ENCODE peak calls at places on chromosome 14, in four cellular contexts. R, S, L and Y are unnamed samples.

GRCh38 chr14:50039734-50040400 is 76.5 kb downstream of the VCPKMT start:
- DNase-seq in R (no peak), S (no peak), L (no peak), Y (peak)

GRCh38 chr14:52313903-52314481 is at the start of gene PTGER2:
- DNase-seq in R (no peak), S (peak), L (peak), Y (peak)

GRCh38 chr14:90045608-90046007 is 16.2 kb upstream of the KCNK13 start:
- DNase-seq in R (no peak), S (no peak), L (no peak), Y (peak)

GRCh38 chr14:65866422-65866821 is 453.9 kb downstream of the FUT8 start:
- DNase-seq in R (no peak), S (no peak), L (no peak), Y (no peak)

GRCh38 chr14:36585100-36585499 is 2.7 kb upstream of the NKX2-8 start:
- DNase-seq in R (no peak), S (no peak), L (no peak), Y (no peak)

GRCh38 chr14:72606879-72607278 is 287.0 kb downstream of the DPF3 start:
- DNase-seq in R (no peak), S (no peak), L (no peak), Y (no peak)

GRCh38 chr14:91366749-91367148 is 50.9 kb downstream of the CCDC88C start:
- DNase-seq in R (no peak), S (no peak), L (no peak), Y (no peak)

GRCh38 chr14:59395672-59396071 is 69.5 kb downstream of the GPR135 start:
- DNase-seq in R (peak), S (no peak), L (no peak), Y (no peak)

GRCh38 chr14:55926007-55926406 is 192.2 kb upstream of the PELI2 start:
- DNase-seq in R (no peak), S (no peak), L (no peak), Y (no peak)

GRCh38 chr14:64337901-64338615 is 43.9 kb upstream of the ESR2 start:
- DNase-seq in R (peak), S (peak), L (peak), Y (peak)

GRCh38 chr14:80278293-80279037 is 67.2 kb upstream of the DIO2 start:
- DNase-seq in R (no peak), S (no peak), L (peak), Y (no peak)

GRCh38 chr14:102089621-102090343 is 2.9 kb upstream of the HSP90AA1 start:
- DNase-seq in R (no peak), S (no peak), L (no peak), Y (no peak)

GRCh38 chr14:98170580-98170979 is 1101.4 kb downstream of the BCL11B start:
- DNase-seq in R (no peak), S (no peak), L (no peak), Y (no peak)

GRCh38 chr14:88146881-88147649 is 142.1 kb downstream of the GPR65 start:
- DNase-seq in R (no peak), S (no peak), L (no peak), Y (no peak)

DNA sequence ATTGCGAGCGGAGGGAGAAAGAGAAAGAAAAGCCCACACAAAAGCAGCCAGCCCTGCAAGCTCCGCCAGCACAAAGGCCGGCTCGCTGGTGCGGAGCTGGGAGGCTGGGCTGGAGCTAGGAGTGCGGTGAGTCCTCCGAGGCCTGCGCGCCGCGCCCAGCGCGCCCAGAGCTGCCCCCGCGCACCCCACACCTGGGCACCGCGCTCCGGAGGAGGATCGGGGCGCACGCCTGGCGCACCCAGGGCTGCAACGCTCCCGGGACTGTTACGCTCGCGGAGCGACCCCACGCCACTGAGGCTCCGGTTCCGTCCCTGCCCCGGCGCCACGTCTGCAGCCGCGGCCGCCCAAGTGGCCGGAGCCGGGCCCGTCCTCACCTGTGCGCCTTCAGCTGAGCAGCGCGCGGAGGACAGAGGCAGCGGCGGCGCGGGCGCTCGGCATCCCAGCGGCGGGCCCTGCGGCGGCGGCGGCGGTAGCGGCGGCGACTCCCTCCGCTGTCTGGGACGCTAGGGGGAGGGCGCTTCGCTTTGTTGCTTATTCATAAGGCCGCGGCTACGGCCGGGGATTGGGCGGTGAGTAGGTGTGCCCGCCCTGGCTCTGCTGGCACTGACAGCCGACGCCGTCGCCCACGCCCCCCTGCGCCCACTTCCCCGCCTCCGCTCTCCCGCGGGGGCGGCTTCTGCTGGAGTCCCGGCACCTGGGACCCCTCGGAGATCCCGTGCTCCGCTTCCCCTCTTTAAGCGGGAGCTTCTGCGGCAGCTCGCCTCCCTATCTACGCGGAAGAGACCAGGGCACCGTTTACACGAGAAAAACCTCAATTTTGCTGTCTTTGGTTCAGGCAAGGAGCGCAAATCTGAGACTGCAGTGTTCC is at the start of gene ARMH4:
- DNase-seq in R (peak), S (peak), L (peak), Y (peak)
- H4K8ac ChIP-seq in R (peak), S (no peak), L (no peak), Y (peak)

GRCh38 chr14:69485701-69486100 is 1.2 kb downstream of the PLEKHD1 start:
- DNase-seq in R (no peak), S (no peak), L (no peak), Y (no peak)

GRCh38 chr14:69487226-69487625 is 2.7 kb downstream of the PLEKHD1 start:
- DNase-seq in R (no peak), S (peak), L (no peak), Y (no peak)

GRCh38 chr14:69484444-69485113 is at the start of gene PLEKHD1:
- DNase-seq in R (peak), S (peak), L (no peak), Y (peak)

GRCh38 chr14:69483765-69484443 is 624 bp upstream of the PLEKHD1 start:
- DNase-seq in R (no peak), S (peak), L (peak), Y (peak)

DNA sequence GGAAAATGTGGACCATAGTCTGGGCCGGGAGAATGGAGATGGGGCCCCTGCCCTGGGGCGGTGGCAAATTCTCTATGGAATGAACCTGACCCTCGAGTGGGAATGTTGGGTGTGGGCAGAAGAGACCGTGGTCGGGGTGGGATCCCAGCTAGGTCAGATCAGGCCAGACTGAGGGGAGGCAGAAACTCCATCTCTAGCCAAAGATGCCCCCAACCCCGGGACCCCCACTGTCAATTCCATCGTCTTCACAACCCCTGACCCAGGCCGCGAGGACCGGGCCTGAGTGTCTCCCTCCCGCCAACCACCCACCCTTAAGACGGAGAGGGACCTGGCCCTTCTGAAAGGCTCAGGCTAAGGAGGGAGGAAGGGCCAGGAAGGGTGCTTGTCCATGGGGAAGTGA is 733 bp downstream of the PLEKHD1 start:
- DNase-seq in R (no peak), S (no peak), L (no peak), Y (no peak)
- H3K27ac ChIP-seq in R (no peak), S (no peak), L (no peak), Y (no peak)

DNA sequence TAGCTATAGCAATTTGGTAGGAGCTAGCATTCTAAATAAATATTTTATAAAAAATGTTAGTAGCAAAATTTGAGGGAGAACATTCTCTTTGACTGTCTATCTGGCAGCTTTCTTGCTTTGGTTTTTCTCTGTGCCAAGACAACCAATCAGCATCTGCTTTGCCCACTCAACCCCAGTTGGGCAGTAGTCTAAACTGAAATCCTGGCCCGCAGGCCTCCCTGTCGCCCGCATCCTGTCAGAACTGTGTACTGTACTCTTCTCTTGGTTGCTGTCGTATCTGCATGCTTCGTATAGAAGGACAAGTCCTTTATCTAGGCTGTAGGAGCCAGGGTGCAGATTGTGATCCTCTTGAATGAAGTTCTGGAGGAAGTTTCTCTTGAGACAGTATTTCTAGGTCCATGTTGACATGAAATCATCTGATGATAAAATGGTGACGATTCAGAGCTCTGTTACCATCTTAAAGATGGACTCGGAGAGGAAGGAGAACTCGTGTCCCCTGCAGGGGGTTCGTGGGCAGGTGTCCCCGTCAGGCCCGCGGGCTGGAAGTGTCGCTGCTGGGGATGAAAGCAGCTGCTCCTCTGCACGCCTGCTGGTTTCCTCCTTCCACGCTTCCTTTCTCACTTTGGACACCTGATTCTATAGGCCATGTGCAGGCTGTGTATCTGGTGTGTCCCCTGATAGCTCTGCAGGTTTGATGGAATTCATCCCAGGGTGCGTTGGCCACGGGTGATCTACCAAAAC is 34.6 kb downstream of the XRCC3 start:
- DNase-seq in R (no peak), S (no peak), L (no peak), Y (no peak)
- H3K9ac ChIP-seq in R (no peak), S (no peak), L (no peak), Y (no peak)

GRCh38 chr14:104697317-104697703 is 7.9 kb downstream of the INF2 start:
- DNase-seq in R (no peak), S (no peak), L (no peak), Y (no peak)
- H4K8ac ChIP-seq in R (peak), S (no peak), L (no peak), Y (no peak)

DNA sequence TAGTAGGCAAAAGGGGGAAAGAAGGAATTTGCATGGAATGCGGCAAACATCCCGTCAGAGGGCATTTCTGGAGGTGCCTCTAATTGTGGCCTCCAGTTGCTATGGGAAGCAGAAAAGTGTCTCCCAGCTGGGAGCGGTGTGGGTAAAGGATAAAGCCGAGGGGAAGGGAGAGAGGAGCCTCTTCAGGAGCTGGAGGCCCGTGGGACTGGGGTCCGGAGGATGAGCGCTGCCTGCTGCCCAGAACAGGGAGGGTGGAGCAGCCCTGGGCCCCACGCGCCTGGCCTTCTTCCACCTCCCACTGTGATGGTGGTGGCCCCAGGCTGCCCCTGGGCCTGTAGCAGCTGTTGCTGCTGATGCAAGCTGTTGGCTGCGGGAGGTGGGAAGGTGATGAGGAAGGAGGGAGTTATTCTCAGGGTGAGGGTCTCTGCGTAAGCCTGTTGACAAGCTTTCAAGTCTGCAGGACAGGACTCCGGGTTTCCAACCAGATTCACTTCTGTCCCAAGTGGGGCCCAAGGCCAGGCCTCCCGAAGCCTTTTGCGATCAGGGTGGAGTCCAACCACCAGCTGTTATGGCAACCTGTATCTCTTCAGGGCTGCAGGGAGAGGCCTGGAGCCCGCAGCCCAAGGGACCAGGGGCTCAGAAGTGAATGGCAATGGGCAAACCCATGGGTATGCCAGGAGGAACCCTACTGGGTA is 19.1 kb upstream of the PGF start:
- DNase-seq in R (no peak), S (no peak), L (no peak), Y (peak)
- H3K27ac ChIP-seq in R (no peak), S (no peak), L (no peak), Y (peak)

GRCh38 chr14:71243697-71244096 is 336.4 kb downstream of the PCNX1 start:
- DNase-seq in R (no peak), S (no peak), L (peak), Y (no peak)
- H3K9ac ChIP-seq in R (no peak), S (no peak), L (peak), Y (no peak)

DNA sequence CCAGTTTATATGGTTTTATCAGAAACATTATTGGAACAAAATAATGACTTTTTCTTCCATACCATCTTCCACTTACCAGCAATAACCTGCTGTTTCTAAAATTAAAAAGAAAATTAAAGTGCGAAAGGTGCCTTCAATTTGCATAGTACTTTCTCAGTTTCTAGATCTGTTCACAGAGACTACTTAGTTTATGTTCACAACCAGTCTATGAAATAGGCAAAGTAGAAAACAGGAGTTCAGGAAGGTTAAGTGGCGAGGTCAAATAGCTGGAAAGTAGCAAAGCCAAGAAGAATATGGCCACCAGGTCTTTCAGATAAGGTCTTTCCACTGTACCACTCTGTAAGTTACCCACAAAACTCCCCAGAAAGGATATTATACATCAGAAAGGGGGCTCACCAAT is 63.3 kb downstream of the BMP4 start:
- DNase-seq in R (no peak), S (no peak), L (no peak), Y (no peak)
- H4K8ac ChIP-seq in R (no peak), S (no peak), L (peak), Y (no peak)

GRCh38 chr14:38257500-38257899 is 1.6 kb upstream of the CLEC14A start:
- DNase-seq in R (no peak), S (no peak), L (peak), Y (peak)

GRCh38 chr14:38256358-38256840 is 506 bp upstream of the CLEC14A start:
- DNase-seq in R (no peak), S (no peak), L (peak), Y (no peak)

GRCh38 chr14:38255673-38256357 is at the start of gene CLEC14A:
- DNase-seq in R (peak), S (no peak), L (no peak), Y (no peak)

GRCh38 chr14:38254565-38255407 is 1.1 kb downstream of the CLEC14A start:
- DNase-seq in R (peak), S (no peak), L (no peak), Y (no peak)

GRCh38 chr14:38255408-38255672 is 553 bp downstream of the CLEC14A start:
- DNase-seq in R (no peak), S (no peak), L (no peak), Y (no peak)
- H3K27ac ChIP-seq in R (no peak), S (no peak), L (peak), Y (no peak)

GRCh38 chr14:99423434-99423833 is 57.2 kb downstream of the SETD3 start:
- DNase-seq in R (no peak), S (no peak), L (no peak), Y (no peak)

GRCh38 chr14:99424306-99424877 is 56.3 kb downstream of the SETD3 start:
- DNase-seq in R (no peak), S (no peak), L (no peak), Y (peak)

GRCh38 chr14:99419905-99420304 is 60.8 kb downstream of the SETD3 start:
- DNase-seq in R (no peak), S (no peak), L (no peak), Y (no peak)

GRCh38 chr14:99420711-99421110 is 59.9 kb downstream of the SETD3 start:
- DNase-seq in R (no peak), S (peak), L (no peak), Y (no peak)

DNA sequence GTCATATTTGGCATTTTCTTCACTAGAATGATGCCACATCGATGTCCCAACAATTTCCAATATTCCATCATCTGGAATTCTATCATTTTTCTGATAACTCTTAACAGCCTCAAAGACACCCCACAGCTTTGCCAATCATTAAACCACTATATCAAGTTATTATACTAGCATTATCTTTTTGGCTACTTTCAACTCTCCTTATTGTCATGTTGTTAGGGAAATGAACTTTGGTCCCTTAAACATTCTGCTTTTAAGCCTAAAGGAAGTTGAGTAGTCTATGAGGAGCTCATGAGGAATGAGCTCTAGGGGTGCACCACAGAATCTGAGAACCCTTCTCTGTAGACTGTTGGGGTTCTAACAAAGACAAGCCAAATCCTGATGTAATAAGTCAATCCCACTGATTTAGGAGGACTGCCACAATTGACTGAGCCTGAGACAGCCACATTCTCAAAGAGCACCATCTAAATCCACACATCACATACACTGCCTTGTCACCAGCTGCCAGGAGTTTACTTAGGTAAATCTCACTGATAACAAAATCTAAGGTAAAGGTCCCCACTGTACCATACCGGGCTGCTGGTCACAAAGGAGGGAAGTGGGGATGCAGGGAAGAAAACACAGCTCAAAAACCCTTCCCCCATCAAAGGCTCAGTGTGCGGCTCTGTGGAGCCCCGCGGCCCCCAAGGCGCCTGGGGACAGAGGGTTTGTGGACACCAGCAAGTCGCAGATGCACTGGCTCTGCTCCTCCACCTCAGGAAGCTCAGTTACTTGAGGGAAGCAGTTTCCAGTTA is 58.2 kb downstream of the SETD3 start:
- DNase-seq in R (no peak), S (no peak), L (no peak), Y (no peak)
- H3K9ac ChIP-seq in R (no peak), S (no peak), L (no peak), Y (no peak)

DNA sequence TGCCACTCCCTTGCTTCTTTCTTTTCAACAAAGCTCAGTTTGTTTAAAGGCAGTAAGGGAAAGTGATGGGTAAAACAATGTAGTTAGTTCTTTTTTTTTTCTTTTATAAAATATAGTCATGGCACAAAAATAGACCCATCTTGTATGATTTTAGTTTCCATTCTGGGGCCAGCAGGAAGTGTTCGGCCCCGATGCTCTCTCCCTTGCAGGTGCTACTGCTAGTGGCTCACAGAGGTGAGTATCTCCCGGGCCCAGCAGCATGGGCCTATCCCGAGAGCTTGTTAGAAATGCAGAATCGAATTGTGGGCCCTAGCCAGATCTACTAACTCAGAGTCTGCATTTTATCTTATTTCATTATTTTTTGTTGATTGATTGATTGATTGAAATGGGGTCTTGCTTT is 78.7 kb downstream of the SYNE3 start:
- DNase-seq in R (no peak), S (no peak), L (no peak), Y (no peak)
- H4K8ac ChIP-seq in R (no peak), S (no peak), L (no peak), Y (no peak)